ENCODE peak calls at places on chromosomes 4 and X, in six cellular contexts. N, J, B, T, P and I are unnamed samples.
A peak's percentile ranks its signal among the peaks of the same experiment; 100 is the strongest.

GRCh38 chr4:19729873-19730735 is 521.6 kb upstream of the SLIT2 start:
- DNase-seq in N (peak; percentile 22), B (no peak), T (peak; percentile 37), P (no peak), J (peak; percentile 43), I (peak; percentile 2)

GRCh38 chr4:85681194-85681803 is 206.3 kb downstream of the ARHGAP24 start:
- DNase-seq in N (peak; percentile 49), T (peak; percentile 99), P (no peak), B (no peak), J (peak; percentile 49), I (peak; percentile 8)

GRCh38 chr4:188295899-188296298 is 156.7 kb downstream of the TRIML1 start:
- DNase-seq in N (no peak), J (peak; percentile 70), B (no peak), P (no peak), T (peak; percentile 14), I (no peak)

GRCh38 chrX:135543924-135544323 is 23.5 kb downstream of the INTS6L start:
- DNase-seq in J (no peak), N (no peak), B (peak; percentile 13), P (peak; percentile 18), T (no peak), I (no peak)

GRCh38 chrX:154317391-154318000 is 21.9 kb downstream of the TKTL1 start:
- DNase-seq in B (peak; percentile 55), J (peak; percentile 8), P (peak; percentile 50), T (peak; percentile 26), N (no peak), I (peak; percentile 27)

GRCh38 chr4:1871471-1872021 is 353 bp downstream of the NSD2 start:
- DNase-seq in T (peak; percentile 18), J (no peak), B (no peak), P (peak; percentile 80), N (no peak), I (peak; percentile 50)

GRCh38 chr4:52892880-52893279 is 30.8 kb downstream of the RASL11B start:
- DNase-seq in B (no peak), J (peak; percentile 82), N (no peak), P (no peak), T (peak; percentile 63), I (no peak)

GRCh38 chr4:27692098-27692679 is 831.5 kb downstream of the STIM2 start:
- DNase-seq in J (peak; percentile 29), P (peak; percentile 38), T (peak; percentile 3), N (no peak), B (peak; percentile 40), I (peak; percentile 3)

GRCh38 chr4:1208970-1209704 is 36.8 kb upstream of the SPON2 start:
- DNase-seq in N (no peak), B (no peak), J (peak; percentile 33), P (no peak), T (no peak), I (no peak)

GRCh38 chr4:159019356-159019755 is 83.5 kb upstream of the RAPGEF2 start:
- DNase-seq in B (no peak), T (no peak), P (no peak), J (no peak), N (no peak), I (no peak)

GRCh38 chrX:47817421-47817820 is 19.3 kb upstream of the ZNF81 start:
- DNase-seq in N (no peak), J (no peak), P (no peak), B (no peak), T (no peak), I (no peak)

GRCh38 chr4:24880171-24880570 is 32.7 kb downstream of the CCDC149 start:
- DNase-seq in B (no peak), T (no peak), P (no peak), J (no peak), N (no peak), I (no peak)